ENCODE peak calls at places on chromosomes 13 and 19, in seven cellular contexts. C is breast epithelium, N is progenitor cell of endocrine pancreas, W is suprapubic skin, B is astrocyte of the spinal cord, Y is glutamatergic neuron, X is heart right ventricle. H is an unnamed sample.

GRCh38 chr13:90483906-90484305 is 863.6 kb upstream of the MIR17HG start:
- DNase-seq in C (no peak), N (no peak), W (no peak), B (no peak), Y (no peak), X (no peak), H (no peak)

GRCh38 chr19:27719034-27719433 is 1493.9 kb downstream of the UQCRFS1 start:
- DNase-seq in C (no peak), N (no peak), W (no peak), B (no peak), Y (no peak), X (no peak), H (no peak)

GRCh38 chr13:80363890-80364503 is 23.1 kb upstream of the SPRY2 start:
- DNase-seq in C (no peak), N (no peak), W (no peak), B (peak; percentile 62), Y (no peak), X (no peak), H (no peak)

GRCh38 chr13:101127741-101128353 is 288.5 kb downstream of the NALCN start:
- DNase-seq in C (no peak), N (no peak), W (no peak), B (peak; percentile 67), Y (no peak), X (no peak), H (no peak)

GRCh38 chr13:81487151-81487550 is 1146.2 kb upstream of the SPRY2 start:
- DNase-seq in C (no peak), N (no peak), W (no peak), B (peak; percentile 7), Y (peak; percentile 16), X (no peak), H (no peak)

GRCh38 chr19:39160889-39161672 is 35.5 kb downstream of the PAK4 start:
- DNase-seq in C (peak; percentile 91), N (no peak), W (no peak), B (no peak), Y (no peak), X (no peak), H (no peak)

GRCh38 chr13:46124531-46124966 is 19.7 kb upstream of the CPB2 start:
- DNase-seq in C (no peak), N (no peak), W (no peak), B (no peak), Y (no peak), X (no peak), H (no peak)

GRCh38 chr19:792361-792885 is 4.8 kb upstream of the PTBP1 start:
- DNase-seq in C (no peak), N (no peak), W (no peak), B (no peak), Y (no peak), X (no peak), H (no peak)

GRCh38 chr13:39049274-39049673 is 11.0 kb downstream of the NHLRC3 start:
- DNase-seq in C (no peak), N (no peak), W (no peak), B (no peak), Y (no peak), X (no peak), H (no peak)

GRCh38 chr19:40921005-40921897 is 39.2 kb upstream of the CYP2A7 start:
- DNase-seq in C (peak; percentile 76), N (no peak), W (no peak), B (no peak), Y (no peak), X (no peak), H (no peak)

GRCh38 chr19:16168465-16169081 is 4.8 kb downstream of the CIB3 start:
- DNase-seq in C (no peak), N (no peak), W (no peak), B (no peak), Y (no peak), X (no peak), H (no peak)

GRCh38 chr13:96499646-96500045 is 409.7 kb downstream of the HS6ST3 start:
- DNase-seq in C (no peak), N (no peak), W (no peak), B (no peak), Y (no peak), X (no peak), H (no peak)

GRCh38 chr13:35976126-35976525 is 155.1 kb downstream of the DCLK1 start:
- DNase-seq in C (no peak), N (no peak), W (no peak), B (no peak), Y (no peak), X (no peak), H (no peak)

GRCh38 chr19:34402074-34402600 is 2.1 kb upstream of the PDCD2L start:
- DNase-seq in C (no peak), N (no peak), W (no peak), B (no peak), Y (no peak), X (no peak), H (no peak)

GRCh38 chr13:73698859-73699258 is 435.3 kb downstream of the KLF12 start:
- DNase-seq in C (no peak), N (no peak), W (no peak), B (no peak), Y (no peak), X (no peak), H (no peak)

GRCh38 chr13:48404952-48405351 is 8.0 kb downstream of the LPAR6 start:
- DNase-seq in C (no peak), N (no peak), W (no peak), B (no peak), Y (no peak), X (no peak), H (no peak)

GRCh38 chr13:41883147-41883546 is 77.8 kb downstream of the VWA8 start:
- DNase-seq in C (no peak), N (no peak), W (no peak), B (no peak), Y (no peak), X (no peak), H (no peak)

GRCh38 chr13:23107665-23108064 is 73.1 kb upstream of the SGCG start:
- DNase-seq in C (no peak), N (no peak), W (no peak), B (no peak), Y (no peak), X (no peak), H (no peak)

GRCh38 chr13:79541426-79542049 is 60.6 kb downstream of the NDFIP2 start:
- DNase-seq in C (no peak), N (no peak), W (no peak), B (peak; percentile 81), Y (no peak), X (no peak), H (no peak)

GRCh38 chr19:17787274-17787913 is 7.5 kb upstream of the B3GNT3 start:
- DNase-seq in C (no peak), N (no peak), W (no peak), B (no peak), Y (no peak), X (no peak), H (no peak)

GRCh38 chr13:22077205-22077683 is 406.4 kb downstream of the FGF9 start:
- DNase-seq in C (no peak), N (no peak), W (no peak), B (no peak), Y (no peak), X (no peak), H (no peak)

DNA sequence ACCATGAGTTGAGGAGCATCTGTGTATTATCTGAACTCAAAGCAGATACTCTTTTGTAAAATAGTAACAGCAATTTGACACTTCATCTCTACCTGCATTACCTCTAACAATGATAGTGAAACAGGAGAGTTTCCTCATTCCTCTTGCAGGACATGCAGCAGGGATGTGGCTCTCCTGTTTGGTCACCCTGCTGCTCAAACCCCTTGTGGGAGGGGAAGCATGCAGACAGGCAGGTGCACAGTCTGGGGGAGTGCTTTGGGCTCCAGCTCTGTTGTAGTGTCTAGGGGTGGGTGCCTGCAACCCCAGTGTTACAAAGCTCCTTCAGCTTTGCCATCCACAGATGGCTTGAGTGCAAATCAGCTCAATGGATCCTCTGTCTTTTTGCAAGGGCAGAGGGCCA is 827.6 kb downstream of the DACH1 start:
- DNase-seq in C (no peak), N (no peak), W (no peak), B (no peak), Y (no peak), X (no peak), H (no peak)
- TF ChIP-seq CTCF in C (no peak), N (no peak), W (no peak), B (no peak), Y (no peak), X (no peak), H (no peak)

GRCh38 chr13:27635256-27635655 is 13.6 kb downstream of the POLR1D start:
- DNase-seq in C (no peak), N (no peak), W (no peak), B (no peak), Y (no peak), X (no peak), H (no peak)
- TF ChIP-seq CTCF in C (no peak), N (no peak), W (no peak), B (no peak), Y (no peak), X (no peak), H (no peak)

DNA sequence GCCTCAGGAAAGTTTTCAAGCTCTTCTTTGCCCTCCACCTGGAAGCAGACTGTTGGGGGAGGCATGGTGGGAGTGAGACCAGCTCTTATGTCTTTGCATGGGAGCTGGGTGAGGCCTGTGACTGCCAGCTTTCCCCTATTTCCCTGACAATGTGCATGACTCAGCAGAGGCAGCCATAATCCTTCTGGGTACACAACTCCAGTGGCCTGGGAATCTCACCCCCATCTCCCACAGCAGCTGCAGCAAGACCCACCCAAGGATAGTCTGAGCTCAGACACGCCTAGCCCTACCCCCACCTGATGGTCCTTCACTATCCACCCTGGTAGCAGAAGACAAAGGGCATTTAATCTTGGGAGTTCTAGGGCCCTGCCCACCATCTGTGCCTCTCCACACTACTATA is 41.4 kb upstream of the FGF14 start:
- DNase-seq in C (no peak), N (no peak), W (no peak), B (no peak), Y (no peak), X (no peak), H (no peak)
- TF ChIP-seq CTCF in C (no peak), N (no peak), W (no peak), B (no peak), Y (no peak), X (no peak), H (no peak)

DNA sequence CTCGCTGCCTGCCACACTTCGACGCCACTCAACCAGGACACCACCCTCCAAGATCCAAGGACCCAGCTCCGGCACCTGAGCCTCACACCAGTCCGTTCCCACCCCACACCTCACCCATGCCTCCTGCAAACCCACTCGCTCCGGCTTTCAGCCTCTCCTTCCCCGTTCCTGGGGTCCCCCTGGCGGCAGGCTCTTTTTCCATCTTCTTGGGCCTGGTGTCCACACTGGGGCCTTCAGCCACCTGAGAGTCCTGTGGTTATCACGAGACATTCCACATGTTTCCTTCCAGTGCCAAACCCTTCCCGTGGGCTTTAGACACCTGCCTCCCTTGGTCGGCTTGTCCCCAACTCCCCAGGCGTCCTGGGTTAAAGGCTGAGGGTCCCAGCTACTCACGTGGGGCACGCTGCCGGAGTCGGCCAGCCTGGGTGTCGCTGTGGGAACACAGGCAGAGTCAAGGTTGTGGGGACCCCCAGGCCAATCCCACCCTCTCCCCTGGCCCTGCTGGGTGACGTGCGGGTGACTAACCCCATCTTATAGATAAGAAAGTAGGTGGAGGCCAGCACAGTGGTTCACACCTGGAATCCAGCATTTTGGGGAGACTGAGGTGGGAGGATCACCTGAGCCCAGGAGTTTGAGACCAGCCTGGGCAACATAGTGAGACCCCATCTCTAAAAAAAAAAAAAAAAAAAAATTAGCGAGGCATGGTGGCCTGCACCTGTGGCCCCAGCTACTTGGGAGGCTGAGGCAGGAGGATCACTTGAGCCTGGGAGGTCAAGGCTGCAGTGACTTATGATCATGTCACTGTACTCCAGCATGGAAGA is 2.0 kb downstream of the JSRP1 start:
- DNase-seq in C (no peak), N (peak; percentile 66), W (no peak), B (no peak), Y (peak; percentile 79), X (no peak), H (no peak)
- TF ChIP-seq CTCF in C (no peak), N (peak; percentile 71), W (no peak), B (peak; percentile 68), Y (peak; percentile 34), X (peak; percentile 25), H (no peak)

H was measured in natural killer cell.